ENCODE peak calls at places on chromosomes 3 and 15, in eight cellular contexts. A is mammary epithelial cell, B is A549, L is HL-60, F is IMR-90, K is nephron progenitor cell, G is left lung, U is type B pancreatic cell. V is an unnamed sample.
A peak's percentile ranks its signal among the peaks of the same experiment; 100 is the strongest.

GRCh38 chr3:399647-400046 is 203.1 kb downstream of the CHL1 start:
- DNase-seq in A (no peak), B (no peak), L (no peak), F (no peak), K (no peak), G (no peak), U (no peak), V (no peak)

GRCh38 chr3:60176614-60177013 is 1074.6 kb downstream of the FHIT start:
- DNase-seq in A (no peak), B (no peak), L (no peak), F (no peak), K (no peak), G (no peak), U (no peak), V (no peak)

GRCh38 chr3:156509209-156510174 is 45.4 kb downstream of the SSR3 start:
- DNase-seq in A (peak; percentile 44), B (peak; percentile 51), L (no peak), F (peak; percentile 66), K (peak; percentile 18), G (no peak), U (no peak), V (no peak)

GRCh38 chr15:99408236-99409096 is 157.2 kb downstream of the LRRC28 start:
- DNase-seq in A (peak; percentile 39), B (peak; percentile 24), L (no peak), F (peak; percentile 86), K (no peak), G (no peak), U (no peak), V (no peak)

GRCh38 chr15:68704496-68705021 is 116.1 kb downstream of the ANP32A start:
- DNase-seq in A (no peak), B (no peak), L (no peak), F (peak; percentile 20), K (no peak), G (no peak), U (no peak), V (no peak)

GRCh38 chr3:178086419-178086818 is 449.8 kb upstream of the KCNMB2 start:
- DNase-seq in A (no peak), B (no peak), L (no peak), F (no peak), K (no peak), G (no peak), U (no peak), V (no peak)

GRCh38 chr3:164897335-164897734 is 181.0 kb downstream of the SI start:
- DNase-seq in A (no peak), B (no peak), L (no peak), F (no peak), K (no peak), G (no peak), U (no peak), V (no peak)

GRCh38 chr3:44355634-44356033 is 17.1 kb downstream of the TCAIM start:
- DNase-seq in A (peak; percentile 63), B (no peak), L (peak; percentile 20), F (peak; percentile 91), K (no peak), G (no peak), U (no peak), V (no peak)

GRCh38 chr15:69092159-69092558 is 68.3 kb upstream of the GLCE start:
- DNase-seq in A (peak; percentile 90), B (peak; percentile 82), L (no peak), F (peak; percentile 64), K (no peak), G (no peak), U (no peak), V (no peak)

GRCh38 chr15:84874991-84875390 is 9.5 kb upstream of the SLC28A1 start:
- DNase-seq in A (no peak), B (no peak), L (no peak), F (no peak), K (no peak), G (no peak), U (no peak), V (no peak)

GRCh38 chr3:172520332-172520831 is 2.8 kb downstream of the TNFSF10 start:
- DNase-seq in A (peak; percentile 91), B (no peak), L (no peak), F (peak; percentile 95), K (no peak), G (no peak), U (no peak), V (no peak)

GRCh38 chr3:2484162-2485026 is 385.7 kb downstream of the CNTN4 start:
- DNase-seq in A (no peak), B (no peak), L (no peak), F (no peak), K (no peak), G (no peak), U (no peak), V (no peak)

GRCh38 chr15:60583194-60583593 is 104.3 kb upstream of the ICE2 start:
- DNase-seq in A (no peak), B (no peak), L (no peak), F (no peak), K (no peak), G (no peak), U (no peak), V (no peak)

DNA sequence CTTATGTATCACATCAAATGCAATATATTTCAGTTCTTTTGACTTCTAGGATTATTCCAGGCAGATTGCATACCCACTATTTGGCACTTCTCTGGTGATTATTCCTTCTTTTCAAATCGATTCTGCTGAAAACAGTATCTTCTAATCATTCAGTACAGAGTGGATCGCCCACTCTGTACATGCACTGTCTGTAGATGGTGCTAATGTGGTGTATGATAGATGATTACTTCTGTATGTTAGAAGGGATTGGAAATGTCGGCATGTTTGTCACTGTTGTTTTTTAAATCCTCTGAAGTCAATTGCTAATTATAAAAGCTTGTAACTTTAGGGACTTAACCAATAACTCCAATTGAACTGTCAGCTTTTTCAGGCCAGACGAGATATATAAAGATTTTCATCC is 642.5 kb downstream of the GRM7 start:
- DNase-seq in A (no peak), B (no peak), L (no peak), F (no peak), K (no peak), G (no peak), U (no peak), V (no peak)
- TF ChIP-seq CTCF in A (no peak), B (no peak), L (no peak), F (no peak), K (no peak), G (no peak), U (no peak), V (no peak)

GRCh38 chr3:69426905-69427304 is 41.0 kb upstream of the FRMD4B start:
- DNase-seq in A (no peak), B (no peak), L (no peak), F (no peak), K (no peak), G (no peak), U (no peak), V (no peak)

GRCh38 chr3:69426291-69426690 is 40.4 kb upstream of the FRMD4B start:
- DNase-seq in A (no peak), B (no peak), L (no peak), F (no peak), K (no peak), G (no peak), U (no peak), V (no peak)

GRCh38 chr3:69423756-69424155 is 37.9 kb upstream of the FRMD4B start:
- DNase-seq in A (no peak), B (no peak), L (no peak), F (no peak), K (no peak), G (no peak), U (no peak), V (no peak)

GRCh38 chr3:69422751-69423150 is 36.9 kb upstream of the FRMD4B start:
- DNase-seq in A (peak; percentile 58), B (no peak), L (no peak), F (peak; percentile 31), K (no peak), G (no peak), U (no peak), V (no peak)

GRCh38 chr3:69425249-69425648 is 39.4 kb upstream of the FRMD4B start:
- DNase-seq in A (peak; percentile 37), B (peak; percentile 32), L (no peak), F (peak; percentile 7), K (peak; percentile 34), G (no peak), U (no peak), V (no peak)
- TF ChIP-seq CTCF in A (peak; percentile 67), B (peak; percentile 48), L (peak; percentile 17), F (peak; percentile 27), K (peak; percentile 63), G (peak; percentile 37), U (peak; percentile 71), V (peak; percentile 64)

GRCh38 chr3:65166531-65166930 is 478.7 kb upstream of the ADAMTS9 start:
- DNase-seq in A (peak; percentile 46), B (no peak), L (no peak), F (no peak), K (no peak), G (no peak), U (no peak), V (no peak)

GRCh38 chr3:65173841-65174240 is 486.0 kb upstream of the ADAMTS9 start:
- DNase-seq in A (peak; percentile 27), B (no peak), L (no peak), F (no peak), K (no peak), G (no peak), U (no peak), V (no peak)

GRCh38 chr3:65168547-65168946 is 480.7 kb upstream of the ADAMTS9 start:
- DNase-seq in A (no peak), B (no peak), L (no peak), F (no peak), K (no peak), G (no peak), U (no peak), V (no peak)

GRCh38 chr3:65174713-65175112 is 486.9 kb upstream of the ADAMTS9 start:
- DNase-seq in A (no peak), B (no peak), L (no peak), F (no peak), K (no peak), G (no peak), U (no peak), V (no peak)

DNA sequence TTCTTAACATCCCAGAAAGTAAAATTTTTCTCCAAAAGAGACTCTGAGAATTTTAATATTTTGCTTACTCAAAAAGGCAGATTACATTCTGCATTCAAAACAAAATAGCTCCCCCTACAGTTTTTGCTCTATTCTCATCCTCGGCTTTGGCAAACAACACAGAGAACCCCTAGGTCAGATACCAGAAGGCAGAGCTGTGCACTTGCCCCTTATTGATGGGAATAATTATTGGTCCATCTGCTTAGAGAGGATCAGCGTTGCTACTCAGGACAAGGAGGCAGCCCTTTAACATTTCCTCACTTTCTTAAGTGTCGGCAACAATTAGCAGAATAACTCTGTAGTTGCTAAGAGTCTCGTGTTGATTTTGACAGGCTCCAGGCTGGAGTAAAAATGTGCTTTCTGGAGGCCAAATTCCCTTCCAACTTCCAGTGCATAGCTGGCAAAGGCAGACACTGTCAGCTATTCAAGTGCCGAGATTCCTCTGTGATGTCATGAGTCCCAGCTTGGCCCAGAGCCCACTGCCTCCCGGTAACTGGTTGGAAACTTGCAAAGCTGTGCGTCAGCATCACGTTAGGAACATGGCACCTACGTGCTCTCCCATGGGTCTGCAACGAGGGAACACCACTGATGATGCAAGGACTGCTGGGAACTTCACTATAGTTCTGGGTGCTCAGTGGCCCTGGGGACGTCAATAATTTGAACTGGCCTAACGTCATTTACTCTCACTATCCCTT is 482.7 kb upstream of the ADAMTS9 start:
- DNase-seq in A (peak; percentile 82), B (peak; percentile 48), L (no peak), F (peak; percentile 85), K (no peak), G (peak; percentile 59), U (no peak), V (no peak)
- TF ChIP-seq CTCF in A (peak; percentile 58), B (no peak), L (no peak), F (peak; percentile 26), K (peak; percentile 46), G (peak; percentile 10), U (peak; percentile 72), V (peak; percentile 52)

GRCh38 chr3:113531826-113532697 is at the start of gene SIDT1:
- DNase-seq in A (peak; percentile 32), B (peak; percentile 48), L (no peak), F (no peak), K (peak; percentile 12), G (peak; percentile 62), U (no peak), V (no peak)
- TF ChIP-seq CTCF in A (no peak), B (no peak), L (no peak), F (no peak), K (no peak), G (no peak), U (no peak), V (no peak)